ENCODE peak calls at places on chromosomes 16 and 17, in ten cellular contexts. Z is heart left ventricle, U is transverse colon, V is prostate gland, G is HCT116, E is vagina, S is right lobe of liver, X is adrenal gland, M is gastrocnemius medialis, Y is body of pancreas. K is an unnamed sample. For H3K4me1, the result is how much of the 10 kb centered on the place peaks cover.

GRCh38 chr17:17435323-17435722 is 41.5 kb upstream of the MED9 start:
- DNase-seq in Z (no peak), U (no peak), V (no peak), G (no peak), E (no peak), S (no peak), X (no peak), M (no peak), Y (no peak), K (no peak)

GRCh38 chr16:30065943-30066881 is 652 bp downstream of the ALDOA start:
- DNase-seq in Z (no peak), U (peak), V (no peak), G (no peak), E (no peak), S (peak), X (peak), M (no peak), Y (peak), K (peak)

GRCh38 chr17:18025596-18026407 is 13.2 kb downstream of the ATPAF2 start:
- DNase-seq in Z (no peak), U (no peak), V (no peak), G (no peak), E (no peak), S (no peak), X (no peak), M (no peak), Y (no peak), K (no peak)

GRCh38 chr17:30210366-30210765 is 25.1 kb downstream of the SLC6A4 start:
- DNase-seq in Z (no peak), U (no peak), V (no peak), G (no peak), E (no peak), S (no peak), X (no peak), M (no peak), Y (no peak), K (no peak)

GRCh38 chr17:42675348-42675983 is 1.3 kb downstream of the PLEKHH3 start:
- DNase-seq in Z (peak), U (peak), V (peak), G (no peak), E (no peak), S (no peak), X (no peak), M (peak), Y (peak), K (peak)

GRCh38 chr17:78673395-78673794 is 96.2 kb upstream of the DNAH17 start:
- DNase-seq in Z (no peak), U (no peak), V (no peak), G (no peak), E (no peak), S (no peak), X (no peak), M (no peak), Y (no peak), K (no peak)

GRCh38 chr17:57782051-57782490 is 37.0 kb upstream of the CCDC182 start:
- DNase-seq in Z (no peak), U (no peak), V (no peak), G (no peak), E (no peak), S (no peak), X (no peak), M (no peak), Y (no peak), K (no peak)

GRCh38 chr17:47850692-47851573 is at the start of gene SP6:
- DNase-seq in Z (no peak), U (peak), V (peak), G (peak), E (no peak), S (peak), X (peak), M (no peak), Y (peak), K (peak)

GRCh38 chr17:3318336-3318735 is 20.2 kb upstream of the OR3A1 start:
- DNase-seq in Z (no peak), U (no peak), V (no peak), G (no peak), E (no peak), S (no peak), X (no peak), M (no peak), Y (no peak), K (no peak)

GRCh38 chr17:73291260-73291801 is 20.5 kb downstream of the CDC42EP4 start:
- DNase-seq in Z (no peak), U (peak), V (no peak), G (peak), E (no peak), S (no peak), X (peak), M (peak), Y (peak), K (peak)

GRCh38 chr17:28573966-28574480 is 2.7 kb downstream of the ALDOC start:
- DNase-seq in Z (no peak), U (no peak), V (no peak), G (no peak), E (no peak), S (no peak), X (no peak), M (no peak), Y (no peak), K (no peak)

GRCh38 chr17:921161-921560 is 58.4 kb downstream of the NXN start:
- DNase-seq in Z (peak), U (no peak), V (peak), G (no peak), E (no peak), S (no peak), X (peak), M (peak), Y (no peak), K (no peak)

GRCh38 chr16:48434653-48435318 is 49.6 kb upstream of the SIAH1 start:
- DNase-seq in Z (no peak), U (no peak), V (no peak), G (no peak), E (no peak), S (no peak), X (peak), M (no peak), Y (no peak), K (no peak)

GRCh38 chr16:24853169-24853824 is 7.5 kb downstream of the SLC5A11 start:
- DNase-seq in Z (no peak), U (no peak), V (no peak), G (no peak), E (no peak), S (no peak), X (no peak), M (no peak), Y (no peak), K (no peak)

GRCh38 chr17:42337442-42337841 is 49.1 kb downstream of the STAT5A start:
- DNase-seq in Z (no peak), U (peak), V (no peak), G (no peak), E (no peak), S (no peak), X (no peak), M (no peak), Y (no peak), K (no peak)

GRCh38 chr17:50689956-50690886 is 17.5 kb downstream of the ANKRD40 start:
- DNase-seq in Z (no peak), U (no peak), V (no peak), G (no peak), E (no peak), S (no peak), X (peak), M (no peak), Y (no peak), K (peak)

GRCh38 chr17:63039899-63040602 is 74.0 kb downstream of the TANC2 start:
- DNase-seq in Z (no peak), U (no peak), V (no peak), G (peak), E (no peak), S (no peak), X (no peak), M (no peak), Y (no peak), K (no peak)

GRCh38 chr17:48024149-48025039 is 13.2 kb downstream of the COPZ2 start:
- DNase-seq in Z (peak), U (peak), V (peak), G (peak), E (no peak), S (peak), X (peak), M (peak), Y (peak), K (peak)

GRCh38 chr16:20897253-20897896 is 2.8 kb downstream of the DCUN1D3 start:
- DNase-seq in Z (no peak), U (no peak), V (no peak), G (no peak), E (no peak), S (no peak), X (peak), M (peak), Y (no peak), K (no peak)

GRCh38 chr16:12459401-12459791 is 344.3 kb downstream of the CPPED1 start:
- DNase-seq in Z (peak), U (peak), V (no peak), G (no peak), E (no peak), S (peak), X (peak), M (peak), Y (no peak), K (no peak)

GRCh38 chr16:57115504-57116182 is 23.3 kb downstream of the CPNE2 start:
- DNase-seq in Z (peak), U (no peak), V (peak), G (no peak), E (no peak), S (no peak), X (peak), M (no peak), Y (no peak), K (peak)

GRCh38 chr17:61389670-61390478 is 9.8 kb upstream of the TBX2 start:
- DNase-seq in Z (peak), U (peak), V (no peak), G (no peak), E (no peak), S (no peak), X (peak), M (no peak), Y (peak), K (peak)

GRCh38 chr17:72702136-72702735 is 390.3 kb downstream of the SLC39A11 start:
- DNase-seq in Z (no peak), U (no peak), V (no peak), G (peak), E (no peak), S (no peak), X (no peak), M (no peak), Y (no peak), K (no peak)

GRCh38 chr17:66604381-66604780 is 230.5 kb upstream of the CACNG5 start:
- DNase-seq in Z (no peak), U (no peak), V (no peak), G (no peak), E (no peak), S (no peak), X (no peak), M (no peak), Y (no peak), K (no peak)

GRCh38 chr16:30605148-30605547 is 5.0 kb downstream of the ZNF689 start:
- DNase-seq in Z (peak), U (no peak), V (no peak), G (no peak), E (no peak), S (peak), X (peak), M (no peak), Y (no peak), K (no peak)

GRCh38 chr17:2849327-2849670 is 53.1 kb downstream of the RAP1GAP2 start:
- DNase-seq in Z (no peak), U (no peak), V (no peak), G (no peak), E (no peak), S (no peak), X (no peak), M (no peak), Y (no peak), K (no peak)

GRCh38 chr17:72657467-72658317 is 434.8 kb downstream of the SLC39A11 start:
- DNase-seq in Z (no peak), U (no peak), V (no peak), G (no peak), E (no peak), S (no peak), X (no peak), M (no peak), Y (no peak), K (no peak)

GRCh38 chr17:68468785-68469184 is 11.5 kb upstream of the WIPI1 start:
- DNase-seq in Z (no peak), U (no peak), V (no peak), G (no peak), E (no peak), S (no peak), X (no peak), M (no peak), Y (no peak), K (no peak)

DNA sequence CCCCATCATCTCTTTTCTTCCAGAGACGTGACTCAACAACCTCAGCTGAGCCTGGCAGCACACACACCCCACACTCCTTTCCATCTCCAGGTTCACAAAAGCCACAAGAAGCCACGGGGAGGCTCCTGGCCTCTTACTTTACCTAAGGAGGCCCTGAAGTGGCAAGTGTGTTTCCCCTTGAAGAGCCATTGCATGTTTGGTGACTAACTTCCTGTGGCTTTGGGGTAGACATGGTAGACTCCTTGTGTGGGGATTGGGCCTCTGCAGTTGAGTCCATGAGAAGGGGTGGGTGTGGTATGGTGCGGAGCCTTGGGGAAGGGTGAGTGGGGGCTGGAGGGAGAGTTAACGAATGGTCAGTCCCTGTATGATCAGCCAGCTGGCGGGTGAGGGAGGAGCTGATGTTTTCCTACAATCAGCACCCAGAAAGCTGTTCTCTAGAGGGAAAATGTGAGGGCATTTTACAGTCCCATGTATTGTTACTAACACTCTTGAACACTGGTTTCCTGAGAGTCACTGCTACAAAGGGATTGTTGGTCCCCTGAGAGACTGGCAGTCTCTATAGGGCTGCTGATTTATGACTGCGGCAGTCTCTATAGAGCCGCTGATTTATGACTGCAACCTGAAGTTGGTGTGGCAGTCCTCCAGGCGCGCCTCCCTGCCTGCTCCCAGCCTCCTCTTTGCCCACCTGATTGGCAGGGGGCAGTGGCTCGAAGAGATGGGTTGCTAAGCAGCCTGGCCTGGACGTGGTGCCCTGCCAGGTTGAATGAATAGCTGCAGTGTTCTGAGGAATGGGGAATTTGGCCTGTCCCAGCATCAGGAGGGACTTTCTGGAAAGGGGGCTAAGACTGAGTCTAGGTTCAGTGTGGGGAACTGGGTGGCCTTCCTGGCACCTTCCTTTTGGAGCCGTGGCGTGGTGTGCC is 24.5 kb downstream of the SAP30BP start:
- DNase-seq in Z (no peak), U (no peak), V (peak), G (no peak), E (no peak), S (peak), X (no peak), M (no peak), Y (peak), K (no peak)
- H3K4me1 ChIP-seq in Z (under half), U (half or more), V (under half), G (half or more), E (half or more), S (under half), X (under half), M (half or more), Y (half or more), K (under half)

GRCh38 chr17:79991140-79991923 is 44.3 kb downstream of the TBC1D16 start:
- DNase-seq in Z (peak), U (peak), V (peak), G (peak), E (no peak), S (peak), X (peak), M (peak), Y (peak), K (peak)
- H3K4me3 ChIP-seq in Z (peak), U (peak), V (peak), G (no peak), E (peak), S (peak), X (no peak), M (no peak), Y (no peak), K (no peak)

GRCh38 chr17:40548491-40548981 is 16.7 kb downstream of the CCR7 start:
- DNase-seq in Z (no peak), U (no peak), V (no peak), G (no peak), E (peak), S (no peak), X (no peak), M (no peak), Y (no peak), K (no peak)
- TF ChIP-seq POLR2A in Z (no peak), U (no peak), V (no peak), G (no peak), E (no peak), S (no peak), X (no peak), M (no peak), Y (no peak), K (no peak)

DNA sequence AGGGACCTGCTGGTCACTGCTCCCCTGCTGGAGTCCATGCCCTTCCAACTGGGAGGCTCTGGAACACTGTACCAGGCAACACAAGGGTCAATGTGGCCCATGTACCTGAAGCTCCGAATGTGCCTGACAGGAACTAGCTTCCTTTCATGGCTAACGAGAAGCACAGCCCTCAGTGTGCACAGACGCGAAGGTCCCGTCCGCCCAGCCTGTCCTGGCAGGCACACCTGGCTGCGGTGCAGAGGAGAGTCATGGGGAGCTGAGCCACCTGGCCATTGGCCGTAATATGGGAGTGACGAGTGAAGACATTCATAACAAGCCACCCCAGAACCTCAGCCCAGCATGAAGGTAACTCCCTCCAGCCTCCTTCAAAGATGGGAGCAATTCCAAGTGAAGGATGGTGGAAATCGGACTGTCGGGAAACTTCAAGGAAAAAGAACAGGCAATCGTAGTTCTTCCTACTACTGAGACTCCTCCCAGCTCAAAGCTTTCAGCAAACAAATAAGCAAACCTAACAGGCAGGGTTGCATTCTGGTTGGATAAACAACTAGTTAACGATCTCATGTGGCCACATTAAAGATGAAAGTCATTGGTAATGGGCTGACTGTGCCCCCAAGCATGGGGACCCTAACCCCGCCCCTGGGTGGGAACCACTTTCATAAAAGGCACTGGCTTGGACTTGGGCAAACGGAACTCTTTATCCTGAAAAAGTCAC is 13.2 kb downstream of the TMEM11 start:
- DNase-seq in Z (no peak), U (no peak), V (peak), G (no peak), E (no peak), S (no peak), X (no peak), M (peak), Y (no peak), K (no peak)
- H3K4me1 ChIP-seq in Z (under half), U (under half), V (under half), G (under half), E (half or more), S (under half), X (under half), M (half or more), Y (under half), K (under half)

GRCh38 chr16:88634994-88635670 is 3.2 kb upstream of the IL17C start:
- DNase-seq in Z (no peak), U (no peak), V (no peak), G (no peak), E (no peak), S (no peak), X (no peak), M (no peak), Y (no peak), K (no peak)
- H3K4me3 ChIP-seq in Z (peak), U (no peak), V (peak), G (no peak), E (peak), S (peak), X (no peak), M (peak), Y (no peak), K (peak)

DNA sequence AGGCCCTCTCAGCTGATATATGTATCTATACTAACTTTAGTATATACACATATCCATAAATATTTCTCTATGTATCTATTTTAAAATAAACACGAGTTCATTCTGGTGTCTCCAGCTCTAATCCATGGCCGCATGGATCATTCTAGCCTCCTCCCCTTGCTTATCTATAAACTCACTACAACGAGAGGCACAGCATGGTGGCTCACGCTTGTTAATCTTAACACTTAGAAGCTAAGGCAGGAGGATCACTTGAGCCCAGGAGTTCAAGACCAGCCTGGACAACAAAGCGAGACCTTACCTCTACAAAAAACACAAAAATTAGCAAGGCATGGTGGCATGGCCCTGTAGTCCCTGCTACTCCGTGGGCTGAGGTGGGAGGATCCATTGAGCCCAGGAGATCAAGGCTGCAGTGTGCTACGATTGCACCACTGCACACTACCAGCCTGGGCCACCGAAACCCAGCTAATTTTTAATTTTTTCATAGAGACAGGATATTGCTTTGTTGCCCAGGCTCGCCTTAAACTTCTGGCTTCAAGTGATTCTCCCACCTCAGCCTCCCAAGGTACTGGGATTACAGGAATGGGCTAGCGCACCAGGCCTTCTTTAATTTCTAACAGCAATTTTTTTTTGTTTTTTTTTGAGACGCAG is 3.9 kb upstream of the ZNF207 start:
- DNase-seq in Z (no peak), U (no peak), V (no peak), G (no peak), E (no peak), S (no peak), X (no peak), M (no peak), Y (no peak), K (no peak)
- TF ChIP-seq POLR2A in Z (no peak), U (no peak), V (no peak), G (no peak), E (no peak), S (no peak), X (no peak), M (no peak), Y (no peak), K (no peak)

DNA sequence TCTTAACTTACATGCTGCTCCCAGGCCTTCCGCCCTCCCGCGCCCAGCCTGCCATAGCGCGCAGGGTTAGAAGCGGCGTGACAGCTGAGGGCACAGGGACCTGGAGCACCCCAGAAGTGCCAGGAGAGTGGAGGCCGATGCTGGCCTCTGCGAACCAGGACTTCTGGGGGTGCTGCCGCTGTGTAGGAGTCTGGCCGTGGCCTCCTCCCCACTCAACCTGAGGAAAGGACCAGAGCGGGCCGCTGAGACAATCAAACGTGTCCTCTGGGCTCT is 1.9 kb upstream of the TMEM204 start:
- DNase-seq in Z (peak), U (no peak), V (no peak), G (no peak), E (no peak), S (no peak), X (no peak), M (no peak), Y (no peak), K (no peak)
- H3K4me1 ChIP-seq in Z (half or more), U (under half), V (under half), G (under half), E (half or more), S (under half), X (under half), M (under half), Y (under half), K (under half)

K was measured in thyroid gland.